ENCODE peak calls at places on chromosomes 3 and 15, in nine cellular contexts. S is activated CD8-positive, alpha-beta T cell treated with anti-CD3 and anti-CD28 coated beads for 36 hours; Q is GM23338; M is right cardiac atrium; T is stimulated activated effector memory CD8-positive, alpha-beta T cell treated with anti-CD3 and anti-CD28 coated beads, Interleukin-12 subunit alpha, Interleukin-12 subunit beta, amount 100 ng/mL, for 72 hours; J is lower lobe of right lung; B is stimulated activated naive CD8-positive, alpha-beta T cell treated with anti-CD3 and anti-CD28 coated beads, Interleukin-15, Interleukin-2, amounts not matched to agents 100 U/mL and 50 U/mL, for 24 hours; E is Panc1; P is Right ventricle myocardium inferior. D is an unnamed sample.

GRCh38 chr3:180980612-180981011 is 8.9 kb downstream of the DNAJC19 start:
- ATAC-seq in E (no peak), Q (no peak), B (no peak), M (peak; percentile 93), J (peak; percentile 42), T (peak; percentile 79), S (no peak), P (peak; percentile 96), D (no peak)

GRCh38 chr3:55128201-55128870 is 200.5 kb upstream of the LRTM1 start:
- ATAC-seq in B (no peak), T (no peak), S (no peak), Q (no peak), J (no peak), M (no peak), P (no peak), E (no peak), D (no peak)

GRCh38 chr3:117226932-117227331 is 517.4 kb downstream of the TUSC7 start:
- ATAC-seq in E (no peak), J (no peak), S (no peak), T (no peak), P (no peak), M (no peak), B (no peak), Q (no peak), D (no peak)

GRCh38 chr3:168534761-168535160 is 439.0 kb upstream of the GOLIM4 start:
- ATAC-seq in S (no peak), B (no peak), M (no peak), Q (peak; percentile 45), P (no peak), J (no peak), E (no peak), T (no peak), D (no peak)

GRCh38 chr15:77568960-77569646 is 63.6 kb downstream of the LINGO1 start:
- ATAC-seq in Q (peak; percentile 27), E (peak; percentile 80), M (peak; percentile 67), B (no peak), J (peak; percentile 57), S (no peak), T (no peak), P (peak; percentile 64), D (no peak)

GRCh38 chr15:63677778-63678177 is 80.6 kb downstream of the FBXL22 start:
- ATAC-seq in P (peak; percentile 48), B (no peak), M (peak; percentile 36), S (no peak), J (peak; percentile 94), Q (no peak), T (no peak), E (no peak), D (no peak)

GRCh38 chr3:152399374-152399773 is 130.6 kb downstream of the MBNL1 start:
- ATAC-seq in P (no peak), M (peak; percentile 35), S (peak; percentile 28), J (no peak), Q (no peak), T (peak; percentile 56), E (no peak), B (peak; percentile 34), D (no peak)

GRCh38 chr3:113897373-113897777 is 50.4 kb upstream of the ZDHHC23 start:
- ATAC-seq in S (peak; percentile 56), M (no peak), J (peak; percentile 82), Q (no peak), T (peak; percentile 34), E (no peak), B (no peak), P (no peak), D (no peak)

GRCh38 chr15:73630030-73630429 is 3.2 kb downstream of the NPTN start:
- ATAC-seq in M (no peak), Q (no peak), J (no peak), E (no peak), B (no peak), P (no peak), S (no peak), T (no peak), D (no peak)

GRCh38 chr3:134060561-134061385 is 31.0 kb upstream of the SLCO2A1 start:
- ATAC-seq in Q (no peak), T (no peak), E (no peak), P (peak; percentile 30), M (peak; percentile 30), J (no peak), B (no peak), S (no peak), D (no peak)

GRCh38 chr3:168051579-168052183 is 44.0 kb downstream of the GOLIM4 start:
- ATAC-seq in T (no peak), M (peak; percentile 31), P (peak; percentile 38), S (no peak), Q (no peak), E (no peak), B (no peak), J (no peak), D (no peak)

GRCh38 chr3:187694801-187695200 is 7.6 kb downstream of the RTP2 start:
- ATAC-seq in P (peak; percentile 21), J (no peak), S (no peak), M (no peak), E (no peak), T (no peak), Q (no peak), B (no peak), D (no peak)

GRCh38 chr3:179732661-179733348 is 80.0 kb downstream of the USP13 start:
- ATAC-seq in M (peak; percentile 83), Q (no peak), J (peak; percentile 31), T (no peak), E (no peak), P (peak; percentile 90), S (no peak), B (no peak), D (no peak)

GRCh38 chr3:30269751-30270445 is 336.5 kb upstream of the TGFBR2 start:
- ATAC-seq in S (no peak), T (no peak), J (no peak), Q (no peak), E (no peak), P (no peak), B (no peak), M (no peak), D (peak; percentile 90)

GRCh38 chr3:39180546-39181346 is 11.6 kb downstream of the XIRP1 start:
- ATAC-seq in Q (peak; percentile 90), E (peak; percentile 85), T (peak; percentile 87), B (peak; percentile 82), J (peak; percentile 91), S (peak; percentile 79), M (peak; percentile 83), P (peak; percentile 87), D (peak; percentile 93)

GRCh38 chr15:78075490-78076230 is 1.9 kb downstream of the TBC1D2B start:
- ATAC-seq in M (peak; percentile 81), S (no peak), P (peak; percentile 69), E (peak; percentile 68), J (peak; percentile 77), B (no peak), T (no peak), Q (peak; percentile 83), D (no peak)

GRCh38 chr3:18745472-18745871 is 320.3 kb upstream of the SATB1 start:
- ATAC-seq in E (no peak), S (no peak), B (no peak), P (no peak), J (peak; percentile 71), T (no peak), Q (no peak), M (peak; percentile 51), D (no peak)

GRCh38 chr15:40043927-40044716 is 5.1 kb upstream of the SRP14 start:
- ATAC-seq in E (peak; percentile 31), Q (no peak), B (no peak), P (no peak), J (no peak), S (no peak), M (no peak), T (no peak), D (no peak)

GRCh38 chr3:171248426-171249115 is 211.6 kb downstream of the TNIK start:
- ATAC-seq in B (peak; percentile 77), M (no peak), J (no peak), Q (no peak), P (no peak), S (peak; percentile 77), T (peak; percentile 93), E (no peak), D (no peak)

GRCh38 chr3:196990654-196991053 is 22.0 kb upstream of the PIGZ start:
- ATAC-seq in S (no peak), T (no peak), M (no peak), Q (no peak), P (no peak), J (no peak), B (no peak), E (no peak), D (no peak)

D was measured in stimulated activated memory B cell treated with anti-CD40 and anti-IgM and Interleukin-4, amounts not matched to agents 10 μg/mL and 1 μg/mL and 100 μg/mL, for 72 hours.